ENCODE peak calls at places on chromosomes 7 and 10, in six cellular contexts. One of them, this sample, is unnamed. For H3K9me3 and H3K36me3, the result is how much of the 10 kb centered on the place peaks cover.

GRCh38 chr7:11471255-11471654 is 360.7 kb downstream of the THSD7A start:
- DNase-seq in HCT116: no peak
- DNase-seq in heart right ventricle: no peak
- DNase-seq in Peyer's patch: no peak
- DNase-seq in BE2C: no peak
- DNase-seq in tibial nerve: no peak
- DNase-seq in this sample: no peak

GRCh38 chr10:129909531-129910286 is 54.4 kb downstream of the EBF3 start:
- DNase-seq in HCT116: no peak
- DNase-seq in heart right ventricle: no peak
- DNase-seq in Peyer's patch: no peak
- DNase-seq in BE2C: no peak
- DNase-seq in tibial nerve: no peak
- DNase-seq in this sample: no peak

GRCh38 chr10:103042129-103042528 is 124.0 kb downstream of the CNNM2 start:
- DNase-seq in HCT116: no peak
- DNase-seq in heart right ventricle: no peak
- DNase-seq in Peyer's patch: no peak
- DNase-seq in BE2C: no peak
- DNase-seq in tibial nerve: no peak
- DNase-seq in this sample: no peak

GRCh38 chr10:93850484-93851015 is 43.2 kb upstream of the SLC35G1 start:
- DNase-seq in HCT116: no peak
- DNase-seq in heart right ventricle: no peak
- DNase-seq in Peyer's patch: no peak
- DNase-seq in BE2C: no peak
- DNase-seq in tibial nerve: no peak
- DNase-seq in this sample: no peak

GRCh38 chr7:150450491-150450992 is at the start of gene GIMAP8:
- DNase-seq in HCT116: no peak
- DNase-seq in heart right ventricle: peak
- DNase-seq in Peyer's patch: peak
- DNase-seq in BE2C: no peak
- DNase-seq in tibial nerve: no peak
- DNase-seq in this sample: no peak

GRCh38 chr7:83934118-83934734 is 260.4 kb downstream of the SEMA3A start:
- DNase-seq in HCT116: no peak
- DNase-seq in heart right ventricle: no peak
- DNase-seq in Peyer's patch: no peak
- DNase-seq in BE2C: no peak
- DNase-seq in tibial nerve: no peak
- DNase-seq in this sample: peak

GRCh38 chr10:30433286-30433778 is 652 bp upstream of the MAP3K8 start:
- DNase-seq in HCT116: peak
- DNase-seq in heart right ventricle: peak
- DNase-seq in Peyer's patch: peak
- DNase-seq in BE2C: peak
- DNase-seq in tibial nerve: peak
- DNase-seq in this sample: peak

GRCh38 chr7:27198871-27199801 is 755 bp downstream of the HOXA13 start:
- DNase-seq in HCT116: no peak
- DNase-seq in heart right ventricle: no peak
- DNase-seq in Peyer's patch: no peak
- DNase-seq in BE2C: no peak
- DNase-seq in tibial nerve: no peak
- DNase-seq in this sample: no peak

GRCh38 chr7:1593091-1593866 is 23.4 kb upstream of the PSMG3 start:
- DNase-seq in HCT116: no peak
- DNase-seq in heart right ventricle: no peak
- DNase-seq in Peyer's patch: no peak
- DNase-seq in BE2C: peak
- DNase-seq in tibial nerve: no peak
- DNase-seq in this sample: no peak

GRCh38 chr10:71264345-71265200 is 52.2 kb downstream of the UNC5B start:
- DNase-seq in HCT116: no peak
- DNase-seq in heart right ventricle: no peak
- DNase-seq in Peyer's patch: no peak
- DNase-seq in BE2C: no peak
- DNase-seq in tibial nerve: no peak
- DNase-seq in this sample: peak

GRCh38 chr7:138247081-138247480 is 170.8 kb downstream of the AKR1D1 start:
- DNase-seq in HCT116: no peak
- DNase-seq in heart right ventricle: no peak
- DNase-seq in Peyer's patch: no peak
- DNase-seq in BE2C: no peak
- DNase-seq in tibial nerve: no peak
- DNase-seq in this sample: peak

GRCh38 chr7:27146491-27147210 is 923 bp downstream of the HOXA6 start:
- DNase-seq in HCT116: no peak
- DNase-seq in heart right ventricle: no peak
- DNase-seq in Peyer's patch: peak
- DNase-seq in BE2C: no peak
- DNase-seq in tibial nerve: no peak
- DNase-seq in this sample: no peak

GRCh38 chr10:13528138-13528874 is 508 bp downstream of the BEND7 start:
- DNase-seq in HCT116: no peak
- DNase-seq in heart right ventricle: no peak
- DNase-seq in Peyer's patch: no peak
- DNase-seq in BE2C: peak
- DNase-seq in tibial nerve: no peak
- DNase-seq in this sample: no peak

GRCh38 chr10:109895095-109895818 is 28.1 kb downstream of the XPNPEP1 start:
- DNase-seq in HCT116: no peak
- DNase-seq in heart right ventricle: peak
- DNase-seq in Peyer's patch: no peak
- DNase-seq in BE2C: no peak
- DNase-seq in tibial nerve: peak
- DNase-seq in this sample: peak

GRCh38 chr7:155398944-155399343 is 59.0 kb upstream of the EN2 start:
- DNase-seq in HCT116: no peak
- DNase-seq in heart right ventricle: no peak
- DNase-seq in Peyer's patch: no peak
- DNase-seq in BE2C: no peak
- DNase-seq in tibial nerve: no peak
- DNase-seq in this sample: no peak

DNA sequence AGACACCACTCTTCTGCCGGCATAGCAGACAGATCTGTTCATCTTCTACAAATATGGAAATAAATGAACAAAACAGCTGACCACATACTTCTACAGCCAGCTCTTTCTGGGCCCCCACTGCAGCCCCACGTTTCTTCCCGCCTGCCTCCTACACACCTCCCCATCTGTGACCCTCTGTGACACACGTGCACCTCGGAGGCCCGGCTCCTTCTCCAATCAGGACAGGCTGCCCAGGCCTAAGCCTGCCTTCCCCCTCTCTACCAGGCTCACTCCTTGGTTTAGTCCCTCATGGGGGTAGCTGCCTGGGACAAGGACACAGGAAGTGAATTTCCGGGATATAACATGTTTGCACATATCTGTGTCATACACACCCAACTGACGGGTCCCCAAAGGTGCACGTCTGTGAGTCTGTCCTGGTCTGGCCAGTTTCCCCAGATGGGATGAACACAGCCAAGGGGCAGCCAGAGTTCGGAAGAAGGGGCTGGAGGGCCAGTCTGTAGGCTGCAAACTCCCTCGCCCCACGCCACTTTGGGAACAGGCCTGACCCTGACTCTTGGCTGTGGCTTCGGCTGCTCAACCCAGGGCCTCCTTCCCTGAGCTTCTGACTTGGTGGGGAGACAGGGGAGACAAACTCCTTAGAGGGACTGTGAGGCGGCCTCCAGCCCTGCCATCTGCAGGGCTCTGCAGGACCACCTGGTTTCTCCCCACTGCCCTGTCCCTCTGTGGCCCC is 30.3 kb downstream of the PITRM1 start:
- DNase-seq in HCT116: no peak
- DNase-seq in heart right ventricle: no peak
- DNase-seq in Peyer's patch: no peak
- DNase-seq in BE2C: no peak
- DNase-seq in tibial nerve: no peak
- DNase-seq in this sample: no peak
- H3K9me3 ChIP-seq in HCT116: under half
- H3K9me3 ChIP-seq in heart right ventricle: under half
- H3K9me3 ChIP-seq in Peyer's patch: under half
- H3K9me3 ChIP-seq in BE2C: under half
- H3K9me3 ChIP-seq in tibial nerve: under half
- H3K9me3 ChIP-seq in this sample: under half

GRCh38 chr7:157481389-157481788 is 144.6 kb downstream of the DNAJB6 start:
- DNase-seq in HCT116: no peak
- DNase-seq in heart right ventricle: no peak
- DNase-seq in Peyer's patch: no peak
- DNase-seq in BE2C: no peak
- DNase-seq in tibial nerve: no peak
- DNase-seq in this sample: no peak
- H3K36me3 ChIP-seq in HCT116: under half
- H3K36me3 ChIP-seq in heart right ventricle: under half
- H3K36me3 ChIP-seq in Peyer's patch: under half
- H3K36me3 ChIP-seq in BE2C: under half
- H3K36me3 ChIP-seq in tibial nerve: under half
- H3K36me3 ChIP-seq in this sample: under half

GRCh38 chr7:64037095-64037494 is 8.1 kb upstream of the ZNF727 start:
- DNase-seq in HCT116: no peak
- DNase-seq in heart right ventricle: no peak
- DNase-seq in Peyer's patch: no peak
- DNase-seq in BE2C: no peak
- DNase-seq in tibial nerve: no peak
- DNase-seq in this sample: no peak
- H3K9me3 ChIP-seq in HCT116: under half
- H3K9me3 ChIP-seq in heart right ventricle: under half
- H3K9me3 ChIP-seq in Peyer's patch: under half
- H3K9me3 ChIP-seq in BE2C: under half
- H3K9me3 ChIP-seq in tibial nerve: under half
- H3K9me3 ChIP-seq in this sample: under half

DNA sequence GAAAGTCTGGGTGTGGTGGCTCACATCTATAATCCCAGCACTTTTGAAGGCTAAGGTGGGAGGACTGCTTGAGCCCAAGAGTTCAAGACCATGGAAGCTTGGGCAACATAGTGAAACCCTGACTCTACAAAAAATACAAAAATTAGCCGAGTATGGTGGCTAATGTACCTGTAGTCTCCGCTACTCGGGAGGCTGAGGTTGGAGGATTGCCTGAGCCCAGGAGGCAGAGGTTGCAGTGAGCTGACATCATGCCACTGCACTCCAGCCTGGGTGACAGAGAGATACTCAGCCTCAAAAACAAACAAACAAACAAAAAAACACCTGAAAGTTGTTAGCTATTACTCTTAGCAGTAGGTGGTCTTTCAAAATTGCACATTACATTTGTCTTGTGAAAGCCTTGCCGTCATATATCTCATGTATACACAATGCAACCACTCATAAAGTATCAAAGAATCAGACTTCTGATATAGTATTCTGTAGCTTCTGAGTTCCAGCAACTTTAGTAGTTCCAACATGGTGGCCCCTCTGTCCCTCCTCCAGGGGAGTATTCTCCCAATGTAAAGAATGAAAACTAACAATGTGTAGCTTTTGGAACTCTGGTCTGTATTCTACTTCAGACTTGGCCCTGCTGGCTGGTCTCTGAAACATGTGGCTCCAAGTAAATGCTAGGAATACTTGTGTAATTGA is 101.5 kb downstream of the ZNF92 start:
- DNase-seq in HCT116: no peak
- DNase-seq in heart right ventricle: no peak
- DNase-seq in Peyer's patch: peak
- DNase-seq in BE2C: no peak
- DNase-seq in tibial nerve: no peak
- DNase-seq in this sample: no peak
- H3K36me3 ChIP-seq in HCT116: under half
- H3K36me3 ChIP-seq in heart right ventricle: under half
- H3K36me3 ChIP-seq in Peyer's patch: under half
- H3K36me3 ChIP-seq in BE2C: under half
- H3K36me3 ChIP-seq in tibial nerve: under half
- H3K36me3 ChIP-seq in this sample: under half